ENCODE peak calls at places on chromosomes 7 and 10, in five cellular contexts. One of them, this sample, is unnamed.

GRCh38 chr10:76651148-76651547 is 986.5 kb downstream of the KCNMA1 start:
- DNase-seq in neural progenitor cell: no peak
- DNase-seq in AG10803: no peak
- DNase-seq in ovary: no peak
- DNase-seq in fibroblast of lung: no peak
- DNase-seq in this sample: no peak

GRCh38 chr7:159047536-159047935 is 97.1 kb downstream of the VIPR2 start:
- DNase-seq in AG10803: no peak
- DNase-seq in ovary: no peak
- DNase-seq in fibroblast of lung: no peak
- DNase-seq in neural progenitor cell: no peak
- DNase-seq in this sample: no peak

GRCh38 chr10:73553726-73554125 is 37.4 kb downstream of the USP54 start:
- DNase-seq in fibroblast of lung: no peak
- DNase-seq in neural progenitor cell: no peak
- DNase-seq in ovary: no peak
- DNase-seq in AG10803: no peak
- DNase-seq in this sample: no peak

GRCh38 chr7:51274955-51275354 is 41.7 kb downstream of the COBL start:
- DNase-seq in ovary: no peak
- DNase-seq in fibroblast of lung: no peak
- DNase-seq in neural progenitor cell: no peak
- DNase-seq in AG10803: no peak
- DNase-seq in this sample: no peak

GRCh38 chr7:147858421-147858820 is 732.1 kb upstream of the C7orf33 start:
- DNase-seq in neural progenitor cell: no peak
- DNase-seq in fibroblast of lung: no peak
- DNase-seq in ovary: no peak
- DNase-seq in AG10803: no peak
- DNase-seq in this sample: no peak

GRCh38 chr7:2049782-2050510 is 182.8 kb downstream of the MAD1L1 start:
- DNase-seq in AG10803: no peak
- DNase-seq in neural progenitor cell: no peak
- DNase-seq in fibroblast of lung: no peak
- DNase-seq in ovary: no peak
- DNase-seq in this sample: no peak

GRCh38 chr7:34322841-34323240 is 335.2 kb upstream of the NPSR1 start:
- DNase-seq in fibroblast of lung: no peak
- DNase-seq in ovary: no peak
- DNase-seq in AG10803: no peak
- DNase-seq in neural progenitor cell: no peak
- DNase-seq in this sample: no peak

GRCh38 chr7:154729056-154729455 is 273.9 kb downstream of the PAXIP1 start:
- DNase-seq in fibroblast of lung: no peak
- DNase-seq in ovary: no peak
- DNase-seq in neural progenitor cell: no peak
- DNase-seq in AG10803: no peak
- DNase-seq in this sample: no peak

GRCh38 chr7:2008101-2008935 is 224.4 kb downstream of the MAD1L1 start:
- DNase-seq in fibroblast of lung: no peak
- DNase-seq in AG10803: no peak
- DNase-seq in neural progenitor cell: no peak
- DNase-seq in ovary: peak; percentile 8
- DNase-seq in this sample: no peak

GRCh38 chr7:107152011-107152410 is 16.8 kb upstream of the HBP1 start:
- DNase-seq in AG10803: peak; percentile 37
- DNase-seq in fibroblast of lung: peak; percentile 62
- DNase-seq in ovary: no peak
- DNase-seq in neural progenitor cell: no peak
- DNase-seq in this sample: peak; percentile 33

GRCh38 chr10:22620140-22620857 is 94.1 kb downstream of the PIP4K2A start:
- DNase-seq in fibroblast of lung: peak; percentile 99
- DNase-seq in ovary: peak; percentile 76
- DNase-seq in neural progenitor cell: no peak
- DNase-seq in AG10803: peak; percentile 94
- DNase-seq in this sample: peak; percentile 97

GRCh38 chr10:124593431-124593985 is 131.9 kb downstream of the LHPP start:
- DNase-seq in AG10803: no peak
- DNase-seq in ovary: peak; percentile 25
- DNase-seq in fibroblast of lung: no peak
- DNase-seq in neural progenitor cell: no peak
- DNase-seq in this sample: no peak

GRCh38 chr7:27946351-27946750 is 206.4 kb downstream of the TAX1BP1 start:
- DNase-seq in neural progenitor cell: no peak
- DNase-seq in AG10803: no peak
- DNase-seq in fibroblast of lung: no peak
- DNase-seq in ovary: no peak
- DNase-seq in this sample: no peak

GRCh38 chr10:88077977-88078376 is 214.6 kb downstream of the PTEN start:
- DNase-seq in fibroblast of lung: no peak
- DNase-seq in neural progenitor cell: no peak
- DNase-seq in AG10803: no peak
- DNase-seq in ovary: no peak
- DNase-seq in this sample: peak; percentile 75

GRCh38 chr7:107180378-107180777 is 11.6 kb downstream of the HBP1 start:
- DNase-seq in fibroblast of lung: peak; percentile 91
- DNase-seq in neural progenitor cell: no peak
- DNase-seq in ovary: peak; percentile 59
- DNase-seq in AG10803: peak; percentile 50
- DNase-seq in this sample: peak; percentile 71

GRCh38 chr10:70916241-70916640 is 27.9 kb upstream of the PCBD1 start:
- DNase-seq in ovary: no peak
- DNase-seq in fibroblast of lung: no peak
- DNase-seq in neural progenitor cell: no peak
- DNase-seq in AG10803: no peak
- DNase-seq in this sample: no peak

GRCh38 chr7:157521061-157521731 is 184.4 kb downstream of the DNAJB6 start:
- DNase-seq in neural progenitor cell: no peak
- DNase-seq in ovary: no peak
- DNase-seq in fibroblast of lung: no peak
- DNase-seq in AG10803: no peak
- DNase-seq in this sample: no peak

GRCh38 chr7:96349572-96349971 is 27.7 kb upstream of the SLC25A13 start:
- DNase-seq in AG10803: no peak
- DNase-seq in ovary: no peak
- DNase-seq in fibroblast of lung: no peak
- DNase-seq in neural progenitor cell: no peak
- DNase-seq in this sample: no peak

GRCh38 chr7:1176891-1177373 is 16.9 kb upstream of the ZFAND2A start:
- DNase-seq in ovary: peak; percentile 61
- DNase-seq in AG10803: peak; percentile 44
- DNase-seq in neural progenitor cell: peak; percentile 52
- DNase-seq in fibroblast of lung: peak; percentile 58
- DNase-seq in this sample: peak; percentile 44

GRCh38 chr7:35477609-35478008 is 217.3 kb downstream of the HERPUD2 start:
- DNase-seq in fibroblast of lung: no peak
- DNase-seq in neural progenitor cell: no peak
- DNase-seq in ovary: no peak
- DNase-seq in AG10803: no peak
- DNase-seq in this sample: no peak

GRCh38 chr7:1086588-1087461 is 1.1 kb upstream of the GPER1 start:
- DNase-seq in ovary: peak; percentile 78
- DNase-seq in fibroblast of lung: peak; percentile 55
- DNase-seq in AG10803: peak; percentile 58
- DNase-seq in neural progenitor cell: peak; percentile 85
- DNase-seq in this sample: peak; percentile 52

GRCh38 chr7:28128608-28129007 is 52.0 kb downstream of the JAZF1 start:
- DNase-seq in AG10803: peak; percentile 70
- DNase-seq in ovary: no peak
- DNase-seq in fibroblast of lung: no peak
- DNase-seq in neural progenitor cell: no peak
- DNase-seq in this sample: peak; percentile 69

GRCh38 chr10:42491001-42491592 is 147.3 kb downstream of the ZNF33B start:
- DNase-seq in AG10803: peak; percentile 52
- DNase-seq in fibroblast of lung: peak; percentile 13
- DNase-seq in neural progenitor cell: no peak
- DNase-seq in ovary: no peak
- DNase-seq in this sample: no peak

GRCh38 chr10:119726291-119727261 is 726 bp downstream of the INPP5F start:
- DNase-seq in neural progenitor cell: peak; percentile 90
- DNase-seq in ovary: no peak
- DNase-seq in fibroblast of lung: no peak
- DNase-seq in AG10803: no peak
- DNase-seq in this sample: no peak

GRCh38 chr10:97508342-97508741 is 9.6 kb downstream of the UBTD1 start:
- DNase-seq in neural progenitor cell: no peak
- DNase-seq in ovary: no peak
- DNase-seq in fibroblast of lung: peak; percentile 36
- DNase-seq in AG10803: peak; percentile 54
- DNase-seq in this sample: peak; percentile 64

GRCh38 chr10:86247588-86247987 is 119.0 kb downstream of the GRID1 start:
- DNase-seq in ovary: no peak
- DNase-seq in AG10803: no peak
- DNase-seq in neural progenitor cell: no peak
- DNase-seq in fibroblast of lung: no peak
- DNase-seq in this sample: no peak

GRCh38 chr7:155861480-155861868 is 49.2 kb upstream of the SHH start:
- DNase-seq in fibroblast of lung: peak; percentile 9
- DNase-seq in ovary: no peak
- DNase-seq in neural progenitor cell: no peak
- DNase-seq in AG10803: no peak
- DNase-seq in this sample: no peak

GRCh38 chr7:87767827-87768226 is 108.3 kb downstream of the SLC25A40 start:
- DNase-seq in ovary: no peak
- DNase-seq in neural progenitor cell: no peak
- DNase-seq in fibroblast of lung: no peak
- DNase-seq in AG10803: no peak
- DNase-seq in this sample: no peak

GRCh38 chr7:20223356-20223755 is 6.2 kb upstream of the MACC1 start:
- DNase-seq in fibroblast of lung: peak; percentile 22
- DNase-seq in neural progenitor cell: no peak
- DNase-seq in ovary: no peak
- DNase-seq in AG10803: peak; percentile 61
- DNase-seq in this sample: peak; percentile 62

GRCh38 chr7:135385209-135385608 is 124.7 kb downstream of the CNOT4 start:
- DNase-seq in neural progenitor cell: no peak
- DNase-seq in AG10803: peak; percentile 12
- DNase-seq in fibroblast of lung: peak; percentile 6
- DNase-seq in ovary: peak; percentile 26
- DNase-seq in this sample: peak; percentile 49

GRCh38 chr10:71335173-71335572 is 16.1 kb downstream of the SLC29A3 start:
- DNase-seq in AG10803: no peak
- DNase-seq in neural progenitor cell: no peak
- DNase-seq in ovary: no peak
- DNase-seq in fibroblast of lung: no peak
- DNase-seq in this sample: no peak

GRCh38 chr10:31290386-31290785 is 28.6 kb upstream of the ZEB1 start:
- DNase-seq in AG10803: no peak
- DNase-seq in neural progenitor cell: no peak
- DNase-seq in ovary: no peak
- DNase-seq in fibroblast of lung: no peak
- DNase-seq in this sample: no peak

GRCh38 chr10:31291123-31291522 is 27.9 kb upstream of the ZEB1 start:
- DNase-seq in fibroblast of lung: no peak
- DNase-seq in AG10803: no peak
- DNase-seq in neural progenitor cell: no peak
- DNase-seq in ovary: no peak
- DNase-seq in this sample: no peak

GRCh38 chr10:31288961-31289360 is 30.1 kb upstream of the ZEB1 start:
- DNase-seq in ovary: no peak
- DNase-seq in neural progenitor cell: no peak
- DNase-seq in AG10803: peak; percentile 96
- DNase-seq in fibroblast of lung: no peak
- DNase-seq in this sample: no peak

DNA sequence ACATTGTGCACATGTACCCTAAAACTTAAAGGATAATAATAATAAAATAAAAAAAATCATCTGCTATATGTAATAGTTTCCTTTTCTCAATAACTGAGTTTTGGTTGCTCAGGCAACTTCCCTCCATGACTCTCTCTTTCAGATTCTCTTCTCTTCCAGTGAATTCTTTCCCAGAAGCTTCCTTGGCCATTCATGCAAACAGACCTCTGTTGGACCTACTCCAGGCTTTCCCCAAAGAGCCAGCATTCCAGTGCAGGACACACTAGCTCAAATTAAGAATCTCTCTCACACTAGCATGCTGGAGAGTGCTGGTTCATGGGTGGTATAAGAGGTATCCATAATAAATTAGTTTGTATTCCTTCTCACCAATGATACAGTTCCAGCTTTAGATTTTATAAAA is 31.0 kb upstream of the ZEB1 start:
- DNase-seq in ovary: no peak
- DNase-seq in neural progenitor cell: no peak
- DNase-seq in fibroblast of lung: no peak
- DNase-seq in AG10803: peak; percentile 78
- DNase-seq in this sample: no peak
- TF ChIP-seq CTCF in ovary: no peak
- TF ChIP-seq CTCF in neural progenitor cell: no peak
- TF ChIP-seq CTCF in fibroblast of lung: no peak
- TF ChIP-seq CTCF in AG10803: no peak
- TF ChIP-seq CTCF in this sample: no peak

GRCh38 chr10:117476281-117476680 is 66.3 kb upstream of the EMX2 start:
- DNase-seq in ovary: no peak
- DNase-seq in fibroblast of lung: no peak
- DNase-seq in neural progenitor cell: no peak
- DNase-seq in AG10803: peak; percentile 79
- DNase-seq in this sample: no peak
- H3K4me3 ChIP-seq in ovary: no peak overlapping the region
- H3K4me3 ChIP-seq in fibroblast of lung: no peak overlapping the region
- H3K4me3 ChIP-seq in neural progenitor cell: no peak overlapping the region
- H3K4me3 ChIP-seq in AG10803: no peak overlapping the region
- H3K4me3 ChIP-seq in this sample: no peak overlapping the region

GRCh38 chr10:111648046-111648445 is 535.5 kb downstream of the GPAM start:
- DNase-seq in neural progenitor cell: no peak
- DNase-seq in ovary: no peak
- DNase-seq in fibroblast of lung: no peak
- DNase-seq in AG10803: peak; percentile 92
- DNase-seq in this sample: peak; percentile 33

GRCh38 chr10:111656066-111656465 is 527.5 kb downstream of the GPAM start:
- DNase-seq in AG10803: peak; percentile 26
- DNase-seq in fibroblast of lung: no peak
- DNase-seq in ovary: no peak
- DNase-seq in neural progenitor cell: no peak
- DNase-seq in this sample: no peak

GRCh38 chr10:111646021-111646420 is 537.5 kb downstream of the GPAM start:
- DNase-seq in fibroblast of lung: no peak
- DNase-seq in ovary: no peak
- DNase-seq in AG10803: peak; percentile 18
- DNase-seq in neural progenitor cell: no peak
- DNase-seq in this sample: peak; percentile 8

DNA sequence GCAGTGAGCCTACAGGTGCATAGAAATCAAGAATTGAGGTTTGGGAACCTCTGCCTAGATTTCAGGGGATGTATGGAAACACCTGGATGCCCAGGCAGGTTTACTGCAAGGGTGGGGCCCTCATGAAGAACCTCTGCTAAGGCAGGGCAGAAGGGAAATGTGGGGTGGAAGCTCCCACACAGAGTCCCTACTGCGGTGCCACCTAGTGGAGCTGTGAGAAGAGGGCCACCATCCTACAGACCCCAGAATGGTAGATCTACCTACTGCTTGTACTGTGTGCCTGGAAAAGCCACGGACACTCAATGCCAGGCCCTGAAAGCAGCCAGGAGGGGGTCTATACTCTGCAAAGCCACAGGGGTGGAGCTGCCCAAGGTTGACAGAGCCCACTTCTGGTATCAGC is 533.5 kb downstream of the GPAM start:
- DNase-seq in AG10803: no peak
- DNase-seq in neural progenitor cell: no peak
- DNase-seq in ovary: no peak
- DNase-seq in fibroblast of lung: no peak
- DNase-seq in this sample: no peak
- TF ChIP-seq CTCF in AG10803: no peak
- TF ChIP-seq CTCF in neural progenitor cell: peak; percentile 26
- TF ChIP-seq CTCF in ovary: no peak
- TF ChIP-seq CTCF in fibroblast of lung: no peak
- TF ChIP-seq CTCF in this sample: no peak

GRCh38 chr7:140060243-140060630 is 2.5 kb downstream of the PARP12 start:
- DNase-seq in neural progenitor cell: no peak
- DNase-seq in fibroblast of lung: no peak
- DNase-seq in ovary: no peak
- DNase-seq in AG10803: no peak
- DNase-seq in this sample: no peak
- H3K4me3 ChIP-seq in neural progenitor cell: no peak overlapping the region
- H3K4me3 ChIP-seq in fibroblast of lung: no peak overlapping the region
- H3K4me3 ChIP-seq in ovary: no peak overlapping the region
- H3K4me3 ChIP-seq in AG10803: no peak overlapping the region
- H3K4me3 ChIP-seq in this sample: no peak overlapping the region

This sample was measured in astrocyte of the spinal cord.